ENCODE peak calls at places on chromosomes 13 and 19, in eight cellular contexts. One of them, this sample, is unnamed.

GRCh38 chr19:13437919-13438618 is 68.2 kb downstream of the CACNA1A start:
- DNase-seq in PC-3: no peak
- DNase-seq in spleen: no peak
- DNase-seq in T-helper 9 cell: no peak
- DNase-seq in stimulated activated CD4-positive, alpha-beta T cell treated with anti-CD3 and anti-CD28 coated beads, Interleukin-1b, Interleukin-23, amount 100 ng/mL, for 24 hours: no peak
- DNase-seq in effector memory CD4-positive, alpha-beta T cell: no peak
- DNase-seq in NCI-H2081: no peak
- DNase-seq in GOT3: no peak
- DNase-seq in this sample: no peak

GRCh38 chr13:31424130-31424729 is 224.5 kb downstream of the B3GLCT start:
- DNase-seq in T-helper 9 cell: peak; percentile 32
- DNase-seq in NCI-H2081: peak; percentile 60
- DNase-seq in GOT3: peak; percentile 36
- DNase-seq in PC-3: peak; percentile 83
- DNase-seq in stimulated activated CD4-positive, alpha-beta T cell treated with anti-CD3 and anti-CD28 coated beads, Interleukin-1b, Interleukin-23, amount 100 ng/mL, for 24 hours: peak; percentile 21
- DNase-seq in effector memory CD4-positive, alpha-beta T cell: peak; percentile 29
- DNase-seq in spleen: peak; percentile 85
- DNase-seq in this sample: peak; percentile 53

GRCh38 chr19:5466814-5467291 is 11.6 kb downstream of the ZNRF4 start:
- DNase-seq in T-helper 9 cell: no peak
- DNase-seq in PC-3: no peak
- DNase-seq in spleen: no peak
- DNase-seq in stimulated activated CD4-positive, alpha-beta T cell treated with anti-CD3 and anti-CD28 coated beads, Interleukin-1b, Interleukin-23, amount 100 ng/mL, for 24 hours: no peak
- DNase-seq in GOT3: no peak
- DNase-seq in effector memory CD4-positive, alpha-beta T cell: no peak
- DNase-seq in NCI-H2081: peak; percentile 56
- DNase-seq in this sample: peak; percentile 8

GRCh38 chr19:33429891-33430673 is 56.6 kb downstream of the CEBPG start:
- DNase-seq in spleen: peak; percentile 72
- DNase-seq in NCI-H2081: no peak
- DNase-seq in effector memory CD4-positive, alpha-beta T cell: peak; percentile 12
- DNase-seq in GOT3: no peak
- DNase-seq in T-helper 9 cell: peak; percentile 31
- DNase-seq in PC-3: no peak
- DNase-seq in stimulated activated CD4-positive, alpha-beta T cell treated with anti-CD3 and anti-CD28 coated beads, Interleukin-1b, Interleukin-23, amount 100 ng/mL, for 24 hours: no peak
- DNase-seq in this sample: no peak

GRCh38 chr13:43405457-43405856 is 381.3 kb downstream of the ENOX1 start:
- DNase-seq in effector memory CD4-positive, alpha-beta T cell: no peak
- DNase-seq in T-helper 9 cell: no peak
- DNase-seq in PC-3: peak; percentile 74
- DNase-seq in stimulated activated CD4-positive, alpha-beta T cell treated with anti-CD3 and anti-CD28 coated beads, Interleukin-1b, Interleukin-23, amount 100 ng/mL, for 24 hours: no peak
- DNase-seq in spleen: no peak
- DNase-seq in NCI-H2081: no peak
- DNase-seq in GOT3: no peak
- DNase-seq in this sample: no peak

GRCh38 chr19:49498475-49498874 is 2.2 kb downstream of the RPS11 start:
- DNase-seq in stimulated activated CD4-positive, alpha-beta T cell treated with anti-CD3 and anti-CD28 coated beads, Interleukin-1b, Interleukin-23, amount 100 ng/mL, for 24 hours: no peak
- DNase-seq in PC-3: no peak
- DNase-seq in T-helper 9 cell: no peak
- DNase-seq in NCI-H2081: no peak
- DNase-seq in effector memory CD4-positive, alpha-beta T cell: no peak
- DNase-seq in GOT3: no peak
- DNase-seq in spleen: no peak
- DNase-seq in this sample: no peak

GRCh38 chr19:55109527-55110291 is 7.7 kb downstream of the PPP1R12C start:
- DNase-seq in spleen: no peak
- DNase-seq in GOT3: no peak
- DNase-seq in PC-3: no peak
- DNase-seq in T-helper 9 cell: no peak
- DNase-seq in effector memory CD4-positive, alpha-beta T cell: no peak
- DNase-seq in stimulated activated CD4-positive, alpha-beta T cell treated with anti-CD3 and anti-CD28 coated beads, Interleukin-1b, Interleukin-23, amount 100 ng/mL, for 24 hours: no peak
- DNase-seq in NCI-H2081: no peak
- DNase-seq in this sample: no peak

GRCh38 chr19:21463449-21464105 is 41.8 kb upstream of the ZNF429 start:
- DNase-seq in effector memory CD4-positive, alpha-beta T cell: no peak
- DNase-seq in PC-3: peak; percentile 56
- DNase-seq in GOT3: no peak
- DNase-seq in T-helper 9 cell: no peak
- DNase-seq in NCI-H2081: no peak
- DNase-seq in stimulated activated CD4-positive, alpha-beta T cell treated with anti-CD3 and anti-CD28 coated beads, Interleukin-1b, Interleukin-23, amount 100 ng/mL, for 24 hours: peak; percentile 22
- DNase-seq in spleen: peak; percentile 74
- DNase-seq in this sample: no peak

GRCh38 chr13:107370036-107370785 is 802.3 kb upstream of the ARGLU1 start:
- DNase-seq in stimulated activated CD4-positive, alpha-beta T cell treated with anti-CD3 and anti-CD28 coated beads, Interleukin-1b, Interleukin-23, amount 100 ng/mL, for 24 hours: no peak
- DNase-seq in GOT3: no peak
- DNase-seq in PC-3: peak; percentile 50
- DNase-seq in effector memory CD4-positive, alpha-beta T cell: no peak
- DNase-seq in T-helper 9 cell: no peak
- DNase-seq in NCI-H2081: no peak
- DNase-seq in spleen: no peak
- DNase-seq in this sample: no peak

GRCh38 chr13:60613080-60613479 is 216.1 kb downstream of the TDRD3 start:
- DNase-seq in T-helper 9 cell: no peak
- DNase-seq in NCI-H2081: no peak
- DNase-seq in spleen: no peak
- DNase-seq in GOT3: no peak
- DNase-seq in effector memory CD4-positive, alpha-beta T cell: no peak
- DNase-seq in PC-3: no peak
- DNase-seq in stimulated activated CD4-positive, alpha-beta T cell treated with anti-CD3 and anti-CD28 coated beads, Interleukin-1b, Interleukin-23, amount 100 ng/mL, for 24 hours: no peak
- DNase-seq in this sample: no peak

GRCh38 chr13:74203576-74203975 is 69.4 kb upstream of the KLF12 start:
- DNase-seq in PC-3: no peak
- DNase-seq in spleen: no peak
- DNase-seq in effector memory CD4-positive, alpha-beta T cell: no peak
- DNase-seq in stimulated activated CD4-positive, alpha-beta T cell treated with anti-CD3 and anti-CD28 coated beads, Interleukin-1b, Interleukin-23, amount 100 ng/mL, for 24 hours: no peak
- DNase-seq in NCI-H2081: no peak
- DNase-seq in T-helper 9 cell: no peak
- DNase-seq in GOT3: no peak
- DNase-seq in this sample: no peak

GRCh38 chr13:29598321-29598720 is 2.8 kb upstream of the SLC7A1 start:
- DNase-seq in PC-3: no peak
- DNase-seq in effector memory CD4-positive, alpha-beta T cell: no peak
- DNase-seq in GOT3: no peak
- DNase-seq in spleen: no peak
- DNase-seq in stimulated activated CD4-positive, alpha-beta T cell treated with anti-CD3 and anti-CD28 coated beads, Interleukin-1b, Interleukin-23, amount 100 ng/mL, for 24 hours: no peak
- DNase-seq in T-helper 9 cell: no peak
- DNase-seq in NCI-H2081: no peak
- DNase-seq in this sample: no peak

GRCh38 chr13:29993716-29994488 is 143.5 kb upstream of the UBL3 start:
- DNase-seq in GOT3: no peak
- DNase-seq in PC-3: peak; percentile 59
- DNase-seq in spleen: no peak
- DNase-seq in NCI-H2081: no peak
- DNase-seq in stimulated activated CD4-positive, alpha-beta T cell treated with anti-CD3 and anti-CD28 coated beads, Interleukin-1b, Interleukin-23, amount 100 ng/mL, for 24 hours: no peak
- DNase-seq in effector memory CD4-positive, alpha-beta T cell: no peak
- DNase-seq in T-helper 9 cell: no peak
- DNase-seq in this sample: no peak

GRCh38 chr19:29302002-29302928 is 89.3 kb upstream of the UQCRFS1 start:
- DNase-seq in NCI-H2081: no peak
- DNase-seq in effector memory CD4-positive, alpha-beta T cell: no peak
- DNase-seq in spleen: no peak
- DNase-seq in T-helper 9 cell: no peak
- DNase-seq in GOT3: no peak
- DNase-seq in PC-3: no peak
- DNase-seq in stimulated activated CD4-positive, alpha-beta T cell treated with anti-CD3 and anti-CD28 coated beads, Interleukin-1b, Interleukin-23, amount 100 ng/mL, for 24 hours: no peak
- DNase-seq in this sample: no peak

GRCh38 chr19:30968841-30969399 is 380.3 kb downstream of the TSHZ3 start:
- DNase-seq in GOT3: no peak
- DNase-seq in stimulated activated CD4-positive, alpha-beta T cell treated with anti-CD3 and anti-CD28 coated beads, Interleukin-1b, Interleukin-23, amount 100 ng/mL, for 24 hours: no peak
- DNase-seq in spleen: no peak
- DNase-seq in effector memory CD4-positive, alpha-beta T cell: no peak
- DNase-seq in PC-3: no peak
- DNase-seq in NCI-H2081: no peak
- DNase-seq in T-helper 9 cell: no peak
- DNase-seq in this sample: no peak

GRCh38 chr19:48629297-48629598 is 7.9 kb downstream of the DBP start:
- DNase-seq in T-helper 9 cell: no peak
- DNase-seq in stimulated activated CD4-positive, alpha-beta T cell treated with anti-CD3 and anti-CD28 coated beads, Interleukin-1b, Interleukin-23, amount 100 ng/mL, for 24 hours: no peak
- DNase-seq in GOT3: no peak
- DNase-seq in NCI-H2081: no peak
- DNase-seq in effector memory CD4-positive, alpha-beta T cell: no peak
- DNase-seq in PC-3: no peak
- DNase-seq in spleen: no peak
- DNase-seq in this sample: no peak

GRCh38 chr13:74907788-74908187 is 574.2 kb downstream of the TBC1D4 start:
- DNase-seq in NCI-H2081: no peak
- DNase-seq in GOT3: no peak
- DNase-seq in effector memory CD4-positive, alpha-beta T cell: no peak
- DNase-seq in stimulated activated CD4-positive, alpha-beta T cell treated with anti-CD3 and anti-CD28 coated beads, Interleukin-1b, Interleukin-23, amount 100 ng/mL, for 24 hours: no peak
- DNase-seq in T-helper 9 cell: no peak
- DNase-seq in spleen: no peak
- DNase-seq in PC-3: no peak
- DNase-seq in this sample: peak; percentile 22

GRCh38 chr13:89457977-89458376 is 1786.8 kb downstream of the SLITRK5 start:
- DNase-seq in spleen: no peak
- DNase-seq in NCI-H2081: no peak
- DNase-seq in effector memory CD4-positive, alpha-beta T cell: no peak
- DNase-seq in T-helper 9 cell: no peak
- DNase-seq in PC-3: peak; percentile 67
- DNase-seq in GOT3: no peak
- DNase-seq in stimulated activated CD4-positive, alpha-beta T cell treated with anti-CD3 and anti-CD28 coated beads, Interleukin-1b, Interleukin-23, amount 100 ng/mL, for 24 hours: no peak
- DNase-seq in this sample: no peak

GRCh38 chr13:59261928-59262488 is 901.7 kb downstream of the DIAPH3 start:
- DNase-seq in stimulated activated CD4-positive, alpha-beta T cell treated with anti-CD3 and anti-CD28 coated beads, Interleukin-1b, Interleukin-23, amount 100 ng/mL, for 24 hours: no peak
- DNase-seq in spleen: no peak
- DNase-seq in NCI-H2081: no peak
- DNase-seq in T-helper 9 cell: no peak
- DNase-seq in GOT3: no peak
- DNase-seq in effector memory CD4-positive, alpha-beta T cell: no peak
- DNase-seq in PC-3: no peak
- DNase-seq in this sample: no peak

GRCh38 chr13:98169331-98169730 is 7.7 kb downstream of the RNF113B start:
- DNase-seq in GOT3: no peak
- DNase-seq in spleen: no peak
- DNase-seq in stimulated activated CD4-positive, alpha-beta T cell treated with anti-CD3 and anti-CD28 coated beads, Interleukin-1b, Interleukin-23, amount 100 ng/mL, for 24 hours: no peak
- DNase-seq in PC-3: no peak
- DNase-seq in T-helper 9 cell: no peak
- DNase-seq in NCI-H2081: no peak
- DNase-seq in effector memory CD4-positive, alpha-beta T cell: no peak
- DNase-seq in this sample: no peak

GRCh38 chr19:8429044-8429443 is 15.7 kb upstream of the HNRNPM start:
- DNase-seq in GOT3: no peak
- DNase-seq in PC-3: no peak
- DNase-seq in NCI-H2081: no peak
- DNase-seq in T-helper 9 cell: no peak
- DNase-seq in effector memory CD4-positive, alpha-beta T cell: no peak
- DNase-seq in spleen: no peak
- DNase-seq in stimulated activated CD4-positive, alpha-beta T cell treated with anti-CD3 and anti-CD28 coated beads, Interleukin-1b, Interleukin-23, amount 100 ng/mL, for 24 hours: no peak
- DNase-seq in this sample: no peak

GRCh38 chr19:39497850-39498261 is 891 bp upstream of the DLL3 start:
- DNase-seq in NCI-H2081: peak; percentile 77
- DNase-seq in T-helper 9 cell: no peak
- DNase-seq in effector memory CD4-positive, alpha-beta T cell: no peak
- DNase-seq in spleen: no peak
- DNase-seq in PC-3: peak; percentile 33
- DNase-seq in GOT3: no peak
- DNase-seq in stimulated activated CD4-positive, alpha-beta T cell treated with anti-CD3 and anti-CD28 coated beads, Interleukin-1b, Interleukin-23, amount 100 ng/mL, for 24 hours: no peak
- DNase-seq in this sample: peak; percentile 97

GRCh38 chr19:42122691-42123607 is 9.3 kb downstream of the POU2F2 start:
- DNase-seq in effector memory CD4-positive, alpha-beta T cell: peak; percentile 8
- DNase-seq in GOT3: no peak
- DNase-seq in spleen: no peak
- DNase-seq in T-helper 9 cell: no peak
- DNase-seq in PC-3: no peak
- DNase-seq in stimulated activated CD4-positive, alpha-beta T cell treated with anti-CD3 and anti-CD28 coated beads, Interleukin-1b, Interleukin-23, amount 100 ng/mL, for 24 hours: peak; percentile 63
- DNase-seq in NCI-H2081: no peak
- DNase-seq in this sample: no peak

GRCh38 chr13:30796132-30796832 is 60.9 kb downstream of the ALOX5AP start:
- DNase-seq in NCI-H2081: no peak
- DNase-seq in T-helper 9 cell: no peak
- DNase-seq in GOT3: no peak
- DNase-seq in PC-3: peak; percentile 83
- DNase-seq in stimulated activated CD4-positive, alpha-beta T cell treated with anti-CD3 and anti-CD28 coated beads, Interleukin-1b, Interleukin-23, amount 100 ng/mL, for 24 hours: no peak
- DNase-seq in effector memory CD4-positive, alpha-beta T cell: peak; percentile 4
- DNase-seq in spleen: no peak
- DNase-seq in this sample: no peak

GRCh38 chr13:26810095-26810494 is 49.5 kb upstream of the GPR12 start:
- DNase-seq in stimulated activated CD4-positive, alpha-beta T cell treated with anti-CD3 and anti-CD28 coated beads, Interleukin-1b, Interleukin-23, amount 100 ng/mL, for 24 hours: no peak
- DNase-seq in spleen: no peak
- DNase-seq in PC-3: no peak
- DNase-seq in T-helper 9 cell: no peak
- DNase-seq in effector memory CD4-positive, alpha-beta T cell: no peak
- DNase-seq in GOT3: no peak
- DNase-seq in NCI-H2081: no peak
- DNase-seq in this sample: no peak

GRCh38 chr19:15091918-15092753 is 10.1 kb downstream of the OR1I1 start:
- DNase-seq in PC-3: peak; percentile 89
- DNase-seq in GOT3: no peak
- DNase-seq in NCI-H2081: peak; percentile 65
- DNase-seq in stimulated activated CD4-positive, alpha-beta T cell treated with anti-CD3 and anti-CD28 coated beads, Interleukin-1b, Interleukin-23, amount 100 ng/mL, for 24 hours: no peak
- DNase-seq in spleen: no peak
- DNase-seq in T-helper 9 cell: no peak
- DNase-seq in effector memory CD4-positive, alpha-beta T cell: peak; percentile 37
- DNase-seq in this sample: peak; percentile 45

GRCh38 chr19:45947926-45948325 is 25.7 kb downstream of the NOVA2 start:
- DNase-seq in spleen: no peak
- DNase-seq in effector memory CD4-positive, alpha-beta T cell: no peak
- DNase-seq in T-helper 9 cell: no peak
- DNase-seq in GOT3: no peak
- DNase-seq in stimulated activated CD4-positive, alpha-beta T cell treated with anti-CD3 and anti-CD28 coated beads, Interleukin-1b, Interleukin-23, amount 100 ng/mL, for 24 hours: no peak
- DNase-seq in NCI-H2081: no peak
- DNase-seq in PC-3: peak; percentile 30
- DNase-seq in this sample: no peak

This sample was measured in NCI-H345.